ENCODE peak calls at places on chromosome 14, in seven cellular contexts. A, W, S, U, D, Q and X are unnamed samples.

GRCh38 chr14:53955234-53955556 is 1.4 kb downstream of the BMP4 start:
- DNase-seq in A (no peak), W (no peak), S (no peak), U (no peak), D (no peak), Q (no peak), X (no peak)

GRCh38 chr14:77660754-77661153 is 44.3 kb upstream of the SPTLC2 start:
- DNase-seq in A (no peak), W (no peak), S (peak; percentile 86), U (peak; percentile 6), D (no peak), Q (no peak), X (no peak)

GRCh38 chr14:100159107-100159864 is at the start of gene DEGS2:
- DNase-seq in A (no peak), W (peak; percentile 81), S (peak; percentile 59), U (no peak), D (peak; percentile 32), Q (peak; percentile 96), X (peak; percentile 58)

GRCh38 chr14:56474419-56475022 is 105.1 kb upstream of the TMEM260 start:
- DNase-seq in A (peak; percentile 44), W (peak; percentile 72), S (peak; percentile 63), U (peak; percentile 56), D (peak; percentile 32), Q (peak; percentile 52), X (no peak)

GRCh38 chr14:54488318-54488645 is 498 bp downstream of the GMFB start:
- DNase-seq in A (no peak), W (no peak), S (no peak), U (no peak), D (no peak), Q (no peak), X (no peak)

GRCh38 chr14:33475623-33476022 is 475.3 kb downstream of the EGLN3 start:
- DNase-seq in A (peak; percentile 68), W (peak; percentile 44), S (peak; percentile 74), U (peak; percentile 90), D (peak; percentile 46), Q (peak; percentile 70), X (peak; percentile 1)

GRCh38 chr14:22386924-22387775 is 201.9 kb downstream of the DAD1 start:
- DNase-seq in A (peak; percentile 75), W (peak; percentile 90), S (peak; percentile 72), U (peak; percentile 86), D (no peak), Q (peak; percentile 92), X (no peak)

GRCh38 chr14:103667671-103668070 is 38.7 kb downstream of the KLC1 start:
- DNase-seq in A (no peak), W (no peak), S (no peak), U (no peak), D (peak; percentile 5), Q (no peak), X (no peak)

GRCh38 chr14:21168055-21168454 is 12.2 kb upstream of the OR5AU1 start:
- DNase-seq in A (no peak), W (no peak), S (no peak), U (no peak), D (no peak), Q (no peak), X (no peak)

GRCh38 chr14:36176524-36176923 is at the start of gene PTCSC3:
- DNase-seq in A (no peak), W (no peak), S (no peak), U (no peak), D (no peak), Q (no peak), X (no peak)

GRCh38 chr14:102188187-102188586 is 48.5 kb downstream of the WDR20 start:
- DNase-seq in A (no peak), W (no peak), S (no peak), U (no peak), D (no peak), Q (no peak), X (no peak)

GRCh38 chr14:60753264-60754126 is 18.9 kb downstream of the MNAT1 start:
- DNase-seq in A (peak; percentile 76), W (no peak), S (no peak), U (no peak), D (peak; percentile 98), Q (no peak), X (peak; percentile 24)

GRCh38 chr14:105151131-105151837 is 17.3 kb downstream of the JAG2 start:
- DNase-seq in A (no peak), W (no peak), S (no peak), U (no peak), D (no peak), Q (no peak), X (no peak)

GRCh38 chr14:24279301-24280186 is 8.1 kb upstream of the RABGGTA start:
- DNase-seq in A (peak; percentile 34), W (no peak), S (peak; percentile 5), U (no peak), D (peak; percentile 65), Q (no peak), X (no peak)

GRCh38 chr14:36941783-36942521 is 230.5 kb downstream of the SLC25A21 start:
- DNase-seq in A (peak; percentile 67), W (peak; percentile 80), S (peak; percentile 72), U (peak; percentile 59), D (peak; percentile 39), Q (peak; percentile 56), X (peak; percentile 14)

GRCh38 chr14:60250318-60251035 is 1.5 kb downstream of the PPM1A start:
- DNase-seq in A (peak; percentile 38), W (peak; percentile 39), S (peak; percentile 31), U (peak; percentile 9), D (no peak), Q (no peak), X (no peak)

GRCh38 chr14:55974046-55974582 is 144.1 kb upstream of the PELI2 start:
- DNase-seq in A (no peak), W (no peak), S (no peak), U (no peak), D (no peak), Q (no peak), X (no peak)

GRCh38 chr14:88786715-88787114 is 6.0 kb downstream of the EML5 start:
- DNase-seq in A (no peak), W (no peak), S (no peak), U (no peak), D (no peak), Q (no peak), X (no peak)

GRCh38 chr14:35343709-35344474 is 51.7 kb downstream of the PSMA6 start:
- DNase-seq in A (no peak), W (no peak), S (no peak), U (no peak), D (no peak), Q (no peak), X (no peak)

GRCh38 chr14:29007990-29008389 is 241.4 kb downstream of the FOXG1 start:
- DNase-seq in A (no peak), W (no peak), S (no peak), U (no peak), D (no peak), Q (no peak), X (no peak)

GRCh38 chr14:27427796-27428195 is 830.0 kb upstream of the NOVA1 start:
- DNase-seq in A (peak; percentile 55), W (no peak), S (no peak), U (no peak), D (no peak), Q (no peak), X (no peak)

GRCh38 chr14:103401223-103402214 is 16.3 kb downstream of the MARK3 start:
- DNase-seq in A (peak; percentile 44), W (no peak), S (no peak), U (no peak), D (peak; percentile 48), Q (no peak), X (no peak)

GRCh38 chr14:90715993-90716392 is 100.2 kb downstream of the TTC7B start:
- DNase-seq in A (no peak), W (no peak), S (no peak), U (no peak), D (no peak), Q (no peak), X (no peak)

GRCh38 chr14:60722836-60723217 is 1.3 kb downstream of the SIX4 start:
- DNase-seq in A (peak; percentile 10), W (peak; percentile 56), S (peak; percentile 67), U (peak; percentile 50), D (peak; percentile 21), Q (peak; percentile 44), X (no peak)

GRCh38 chr14:104123879-104124278 is 14.5 kb upstream of the KIF26A start:
- DNase-seq in A (no peak), W (no peak), S (no peak), U (no peak), D (no peak), Q (no peak), X (no peak)

GRCh38 chr14:64478634-64479250 is 13.4 kb downstream of the AKAP5 start:
- DNase-seq in A (no peak), W (no peak), S (peak; percentile 47), U (no peak), D (no peak), Q (no peak), X (no peak)

GRCh38 chr14:75563931-75564330 is 14.5 kb upstream of the FLVCR2 start:
- DNase-seq in A (no peak), W (no peak), S (no peak), U (no peak), D (no peak), Q (no peak), X (no peak)

GRCh38 chr14:74571441-74571841 is 40.6 kb downstream of the LTBP2 start:
- DNase-seq in A (no peak), W (no peak), S (no peak), U (no peak), D (no peak), Q (no peak), X (no peak)

GRCh38 chr14:32560213-32560857 is 231.2 kb downstream of the AKAP6 start:
- DNase-seq in A (peak; percentile 76), W (peak; percentile 80), S (peak; percentile 76), U (peak; percentile 59), D (peak; percentile 56), Q (peak; percentile 71), X (no peak)

GRCh38 chr14:88974991-88975835 is 150.8 kb downstream of the TTC8 start:
- DNase-seq in A (no peak), W (no peak), S (no peak), U (no peak), D (no peak), Q (no peak), X (no peak)

GRCh38 chr14:69535230-69535848 is 39.3 kb downstream of the CCDC177 start:
- DNase-seq in A (peak; percentile 57), W (peak; percentile 72), S (peak; percentile 76), U (peak; percentile 66), D (no peak), Q (peak; percentile 89), X (no peak)

GRCh38 chr14:88856786-88857366 is 32.4 kb downstream of the TTC8 start:
- DNase-seq in A (no peak), W (no peak), S (no peak), U (no peak), D (no peak), Q (no peak), X (no peak)

GRCh38 chr14:66645716-66646115 is 137.8 kb downstream of the GPHN start:
- DNase-seq in A (peak; percentile 22), W (no peak), S (no peak), U (no peak), D (no peak), Q (no peak), X (no peak)

GRCh38 chr14:104195854-104196253 is 57.5 kb downstream of the KIF26A start:
- DNase-seq in A (no peak), W (no peak), S (peak; percentile 45), U (no peak), D (no peak), Q (no peak), X (no peak)

GRCh38 chr14:47678157-47678556 is 2.8 kb upstream of the MDGA2 start:
- DNase-seq in A (no peak), W (no peak), S (peak; percentile 1), U (no peak), D (no peak), Q (peak; percentile 21), X (no peak)

GRCh38 chr14:91284791-91285548 is 40.5 kb upstream of the GPR68 start:
- DNase-seq in A (no peak), W (no peak), S (no peak), U (no peak), D (no peak), Q (no peak), X (no peak)

GRCh38 chr14:81384900-81385299 is 15.2 kb downstream of the STON2 start:
- DNase-seq in A (peak; percentile 21), W (no peak), S (peak; percentile 59), U (no peak), D (no peak), Q (peak; percentile 47), X (no peak)

GRCh38 chr14:95507701-95508103 is 8.7 kb downstream of the SYNE3 start:
- DNase-seq in A (peak; percentile 97), W (no peak), S (no peak), U (no peak), D (peak; percentile 57), Q (no peak), X (no peak)